ENCODE peak calls at places on chromosomes 13 and 19, in seven cellular contexts. D is T-helper 17 cell; B is stimulated activated CD4-positive, alpha-beta T cell treated with anti-CD3 and anti-CD28 coated beads, TNF-alpha, amount 100 ng/mL, for 48 hours; J is uterus; G is NCI-H2227 treated with DMSO at 0.1 percent for 48 hours; M is KBM-7; L is caudate nucleus. S is an unnamed sample.

GRCh38 chr19:2428027-2428690 is 773 bp upstream of the TIMM13 start:
- DNase-seq in G (no peak), B (no peak), L (peak; percentile 19), M (no peak), D (no peak), J (peak; percentile 40), S (no peak)

GRCh38 chr19:2164020-2164988 is 571 bp downstream of the DOT1L start:
- DNase-seq in M (no peak), J (peak; percentile 63), D (no peak), L (no peak), G (no peak), B (no peak), S (no peak)

GRCh38 chr19:10899171-10899653 is 27.9 kb downstream of the CARM1 start:
- DNase-seq in L (peak; percentile 11), D (no peak), B (no peak), J (no peak), G (no peak), M (no peak), S (no peak)

GRCh38 chr13:30047154-30047874 is 196.9 kb upstream of the UBL3 start:
- DNase-seq in B (no peak), M (peak; percentile 67), D (no peak), G (peak; percentile 12), J (no peak), L (no peak), S (peak; percentile 93)

GRCh38 chr13:83890358-83890757 is 8.1 kb upstream of the SLITRK1 start:
- DNase-seq in L (no peak), M (no peak), J (no peak), D (no peak), G (no peak), B (no peak), S (no peak)

GRCh38 chr13:34151885-34152284 is 333.9 kb downstream of the RFC3 start:
- DNase-seq in L (no peak), B (no peak), J (no peak), G (no peak), D (no peak), M (no peak), S (no peak)

GRCh38 chr19:7533925-7534480 is 1.5 kb upstream of the PNPLA6 start:
- DNase-seq in D (peak; percentile 77), M (no peak), B (peak; percentile 72), G (peak; percentile 61), L (peak; percentile 82), J (peak; percentile 89), S (peak; percentile 91)

GRCh38 chr19:2356036-2356646 is 3.9 kb upstream of the TMPRSS9 start:
- DNase-seq in M (no peak), B (no peak), L (no peak), G (no peak), D (no peak), J (no peak), S (no peak)

GRCh38 chr19:1189419-1189818 is 15.4 kb upstream of the SBNO2 start:
- DNase-seq in M (no peak), G (no peak), L (no peak), D (no peak), B (peak; percentile 68), J (no peak), S (peak; percentile 41)

GRCh38 chr13:27592865-27593264 is 27.5 kb downstream of the LNX2 start:
- DNase-seq in L (no peak), G (no peak), M (no peak), B (no peak), D (no peak), J (no peak), S (no peak)

GRCh38 chr19:34241513-34242337 is 12.6 kb upstream of the GARRE1 start:
- DNase-seq in M (peak; percentile 36), B (no peak), L (no peak), J (no peak), D (no peak), G (peak; percentile 73), S (peak; percentile 15)